ENCODE peak calls at places on chromosomes 6 and 20, in four cellular contexts. U is central memory CD8-positive, alpha-beta T cell; Y is CD4-positive, alpha-beta T cell; I is non-pigmented ciliary epithelial cell. K is an unnamed sample.

GRCh38 chr20:25319241-25320034 is 71.2 kb downstream of the ABHD12 start:
- DNase-seq in U (no peak), Y (no peak), I (no peak), K (no peak)

GRCh38 chr20:6750438-6750837 is 17.0 kb upstream of the BMP2 start:
- DNase-seq in U (no peak), Y (no peak), I (no peak), K (no peak)

GRCh38 chr6:122416825-122417224 is 17.4 kb downstream of the HSF2 start:
- DNase-seq in U (no peak), Y (no peak), I (no peak), K (no peak)

GRCh38 chr6:132298344-132298949 is 102.8 kb downstream of the MOXD1 start:
- DNase-seq in U (no peak), Y (no peak), I (peak), K (peak)

GRCh38 chr6:78462728-78463127 is 404.6 kb upstream of the IRAK1BP1 start:
- DNase-seq in U (no peak), Y (no peak), I (no peak), K (no peak)

GRCh38 chr6:166533205-166533824 is 53.2 kb downstream of the RAMACL start:
- DNase-seq in U (no peak), Y (no peak), I (no peak), K (peak)

GRCh38 chr6:144219056-144219685 is 66.0 kb upstream of the UTRN start:
- DNase-seq in U (no peak), Y (no peak), I (peak), K (peak)

GRCh38 chr6:42391441-42391840 is 60.3 kb downstream of the TRERF1 start:
- DNase-seq in U (no peak), Y (no peak), I (no peak), K (no peak)

GRCh38 chr20:48749437-48749836 is 78.4 kb downstream of the PREX1 start:
- DNase-seq in U (no peak), Y (no peak), I (no peak), K (no peak)

GRCh38 chr20:14189794-14190402 is 147.5 kb downstream of the FLRT3 start:
- DNase-seq in U (no peak), Y (no peak), I (no peak), K (no peak)

GRCh38 chr20:53827996-53828672 is 234.5 kb upstream of the ZNF217 start:
- DNase-seq in U (no peak), Y (no peak), I (peak), K (peak)

GRCh38 chr6:121724576-121724975 is 289.1 kb downstream of the GJA1 start:
- DNase-seq in U (no peak), Y (no peak), I (no peak), K (no peak)

GRCh38 chr6:34680802-34681515 is 15.6 kb downstream of the ILRUN start:
- DNase-seq in U (no peak), Y (no peak), I (no peak), K (no peak)

GRCh38 chr20:34295284-34295683 is 7.9 kb downstream of the AHCY start:
- DNase-seq in U (no peak), Y (no peak), I (no peak), K (no peak)

GRCh38 chr6:133697666-133698065 is 191.2 kb upstream of the TCF21 start:
- DNase-seq in U (no peak), Y (no peak), I (no peak), K (no peak)

GRCh38 chr6:154991207-154991606 is 3.9 kb upstream of the TIAM2 start:
- DNase-seq in U (no peak), Y (no peak), I (no peak), K (no peak)

GRCh38 chr6:29641430-29642213 is 8.6 kb upstream of the GABBR1 start:
- DNase-seq in U (no peak), Y (no peak), I (no peak), K (peak)

GRCh38 chr20:37185681-37186080 is 6.3 kb upstream of the MROH8 start:
- DNase-seq in U (no peak), Y (no peak), I (no peak), K (no peak)

GRCh38 chr6:75563032-75563431 is 38.6 kb upstream of the SENP6 start:
- DNase-seq in U (no peak), Y (no peak), I (no peak), K (no peak)

GRCh38 chr6:30013296-30013922 is 47.7 kb upstream of the POLR1H start:
- DNase-seq in U (peak), Y (no peak), I (no peak), K (no peak)

GRCh38 chr20:5835870-5836269 is 85.7 kb downstream of the SHLD1 start:
- DNase-seq in U (no peak), Y (no peak), I (no peak), K (no peak)

GRCh38 chr20:17967595-17968365 is 814 bp downstream of the SNX5 start:
- DNase-seq in U (no peak), Y (no peak), I (no peak), K (peak)

GRCh38 chr20:57647006-57647932 is 27.0 kb upstream of the ZBP1 start:
- DNase-seq in U (peak), Y (no peak), I (no peak), K (no peak)

GRCh38 chr20:62051166-62051900 is 14.3 kb downstream of the TAF4 start:
- DNase-seq in U (no peak), Y (no peak), I (no peak), K (no peak)

GRCh38 chr6:43936476-43936875 is 166.5 kb downstream of the VEGFA start:
- DNase-seq in U (no peak), Y (no peak), I (no peak), K (no peak)

GRCh38 chr6:167731216-167731615 is 95.5 kb upstream of the AFDN start:
- DNase-seq in U (no peak), Y (no peak), I (no peak), K (no peak)

GRCh38 chr20:5741089-5741488 is 9.1 kb upstream of the SHLD1 start:
- DNase-seq in U (no peak), Y (no peak), I (no peak), K (no peak)

GRCh38 chr6:168088161-168089106 is 9.4 kb upstream of the FRMD1 start:
- DNase-seq in U (no peak), Y (no peak), I (peak), K (no peak)

GRCh38 chr20:48618052-48618451 is 209.7 kb downstream of the PREX1 start:
- DNase-seq in U (no peak), Y (no peak), I (no peak), K (no peak)

GRCh38 chr20:6122111-6122872 is 538 bp downstream of the FERMT1 start:
- DNase-seq in U (no peak), Y (no peak), I (no peak), K (peak)

GRCh38 chr6:19180348-19181073 is 656.7 kb upstream of the ID4 start:
- DNase-seq in U (no peak), Y (no peak), I (no peak), K (no peak)

GRCh38 chr6:56314683-56315523 is 67.5 kb upstream of the COL21A1 start:
- DNase-seq in U (no peak), Y (no peak), I (no peak), K (peak)

GRCh38 chr6:12340488-12340818 is 50.3 kb downstream of the EDN1 start:
- DNase-seq in U (no peak), Y (no peak), I (no peak), K (no peak)

K was measured in PC-9.